ENCODE peak calls at places on chromosomes 16 and 17, in seven cellular contexts. H, X, G, E, F, K and A are unnamed samples.
A peak's percentile ranks its signal among the peaks of the same experiment; 100 is the strongest.

GRCh38 chr17:79979201-79979840 is 56.4 kb downstream of the TBC1D16 start:
- DNase-seq in F (no peak), E (no peak), H (no peak), X (no peak), K (no peak), G (no peak), A (no peak)

GRCh38 chr16:802461-802860 is 1.9 kb upstream of the GNG13 start:
- DNase-seq in K (no peak), H (no peak), X (no peak), E (no peak), F (no peak), G (no peak), A (no peak)

GRCh38 chr17:46216682-46217081 is 23.5 kb upstream of the KANSL1 start:
- DNase-seq in G (no peak), X (no peak), E (no peak), F (no peak), K (no peak), H (no peak), A (no peak)

GRCh38 chr17:50914510-50914849 is 48.3 kb upstream of the TOB1 start:
- DNase-seq in F (no peak), K (no peak), X (no peak), E (no peak), G (no peak), H (no peak), A (no peak)

GRCh38 chr17:16061631-16062030 is 62.0 kb downstream of the TTC19 start:
- DNase-seq in X (no peak), F (no peak), E (no peak), G (no peak), H (no peak), K (no peak), A (no peak)

GRCh38 chr17:1649844-1650409 is at the start of gene RILP:
- DNase-seq in E (no peak), K (no peak), F (no peak), X (peak; percentile 93), G (peak; percentile 73), H (no peak), A (peak; percentile 66)

GRCh38 chr16:2710711-2711231 is 9.3 kb downstream of the PRSS27 start:
- DNase-seq in X (peak; percentile 63), G (no peak), K (no peak), F (no peak), H (no peak), E (no peak), A (no peak)

GRCh38 chr17:80783971-80784370 is 207.7 kb upstream of the CHMP6 start:
- DNase-seq in F (no peak), X (no peak), K (no peak), H (no peak), E (no peak), G (no peak), A (no peak)

GRCh38 chr17:7021993-7022778 is 664 bp upstream of the BCL6B start:
- DNase-seq in G (peak; percentile 84), E (peak; percentile 76), K (peak; percentile 69), X (peak; percentile 97), H (no peak), F (peak; percentile 73), A (peak; percentile 82)